ENCODE peak calls at places on chromosomes 1 and 21, in six cellular contexts. A is GM12878, C is H1, H is SK-N-SH, I is HCT116, R is K562. F is an unnamed sample.

GRCh38 chr1:195763146-195763906 is 844.9 kb downstream of the KCNT2 start:
- DNase-seq in R (no peak), I (no peak), H (no peak), A (no peak), C (no peak), F (no peak)

GRCh38 chr1:53653631-53654030 is 85.3 kb downstream of the GLIS1 start:
- DNase-seq in H (no peak), C (no peak), R (peak; percentile 40), I (no peak), A (no peak), F (no peak)

GRCh38 chr21:44013380-44014088 is 1.4 kb downstream of the TRAPPC10 start:
- DNase-seq in A (peak; percentile 32), H (peak; percentile 36), R (no peak), I (no peak), C (no peak), F (no peak)

GRCh38 chr1:32330558-32331127 is 5.4 kb downstream of the MARCKSL1 start:
- DNase-seq in R (no peak), A (no peak), H (no peak), C (no peak), I (no peak), F (no peak)

GRCh38 chr1:113714606-113715269 is 44.5 kb downstream of the PHTF1 start:
- DNase-seq in H (no peak), I (no peak), A (no peak), R (no peak), C (no peak), F (no peak)

GRCh38 chr1:194929376-194929775 is 1678.9 kb downstream of the KCNT2 start:
- DNase-seq in C (no peak), I (no peak), A (no peak), R (no peak), H (no peak), F (no peak)

GRCh38 chr1:32239335-32239734 is 7.7 kb upstream of the FAM167B start:
- DNase-seq in A (no peak), H (no peak), R (no peak), C (no peak), I (no peak), F (no peak)

GRCh38 chr1:9942399-9942938 is 722 bp downstream of the LZIC start:
- DNase-seq in H (peak; percentile 66), C (no peak), A (peak; percentile 55), R (peak; percentile 42), I (no peak), F (no peak)

GRCh38 chr21:26849428-26850115 is 4.4 kb upstream of the ADAMTS1 start:
- DNase-seq in A (no peak), R (peak; percentile 39), I (peak; percentile 6), H (peak; percentile 45), C (no peak), F (peak; percentile 71)

GRCh38 chr1:194755241-194755953 is 1569.0 kb upstream of the B3GALT2 start:
- DNase-seq in I (no peak), H (no peak), R (no peak), A (no peak), C (no peak), F (no peak)

GRCh38 chr1:19770436-19771190 is 29.1 kb downstream of the TMCO4 start:
- DNase-seq in R (no peak), A (no peak), H (no peak), I (no peak), C (no peak), F (no peak)

GRCh38 chr21:16554522-16554921 is 824.7 kb downstream of the USP25 start:
- DNase-seq in R (no peak), A (no peak), H (peak; percentile 34), C (no peak), I (no peak), F (no peak)

GRCh38 chr1:54986025-54986424 is 5.6 kb downstream of the TMEM61 start:
- DNase-seq in A (no peak), C (no peak), I (no peak), H (no peak), R (no peak), F (no peak)

GRCh38 chr1:60051191-60051590 is 22.4 kb downstream of the C1orf87 start:
- DNase-seq in R (no peak), I (no peak), C (no peak), H (no peak), A (no peak), F (no peak)

GRCh38 chr1:113912594-113913311 is 7.6 kb downstream of the DCLRE1B start:
- DNase-seq in H (no peak), R (no peak), A (no peak), C (no peak), I (no peak), F (no peak)

GRCh38 chr1:59044535-59045121 is 252.3 kb upstream of the FGGY start:
- DNase-seq in R (no peak), C (no peak), H (no peak), I (no peak), A (no peak), F (peak; percentile 41)

GRCh38 chr1:226784081-226785049 is 45.3 kb upstream of the ITPKB start:
- DNase-seq in C (no peak), A (no peak), R (no peak), I (no peak), H (no peak), F (no peak)

GRCh38 chr1:77446841-77447555 is 165.2 kb downstream of the AK5 start:
- DNase-seq in R (no peak), I (no peak), H (no peak), C (no peak), A (no peak), F (no peak)

GRCh38 chr1:176517484-176517883 is 54.5 kb downstream of the PAPPA2 start:
- DNase-seq in C (no peak), I (no peak), R (no peak), H (peak; percentile 2), A (peak; percentile 1), F (no peak)

GRCh38 chr1:174940776-174941175 is 59.0 kb upstream of the CACYBP start:
- DNase-seq in C (no peak), I (no peak), A (no peak), R (no peak), H (no peak), F (no peak)

GRCh38 chr1:181083842-181084605 is 4.5 kb upstream of the IER5 start:
- DNase-seq in H (peak; percentile 55), A (no peak), C (no peak), R (peak; percentile 60), I (peak; percentile 49), F (peak; percentile 67)

GRCh38 chr1:156082111-156083091 is at the start of gene MEX3A:
- DNase-seq in I (no peak), C (peak; percentile 92), H (peak; percentile 94), A (no peak), R (peak; percentile 89), F (peak; percentile 95)

GRCh38 chr1:201602413-201603265 is 63.7 kb downstream of the NAV1 start:
- DNase-seq in H (no peak), A (no peak), R (no peak), I (no peak), C (no peak), F (no peak)
- TF ChIP-seq JUND in H (peak; percentile 85), A (no peak), R (peak; percentile 87), I (no peak), C (no peak), F (no peak)

GRCh38 chr21:29305561-29305960 is 6.8 kb downstream of the BACH1 start:
- DNase-seq in R (no peak), H (no peak), I (no peak), C (no peak), A (no peak), F (no peak)
- TF ChIP-seq JUND in R (no peak), H (no peak), I (no peak), C (no peak), A (no peak), F (no peak)

DNA sequence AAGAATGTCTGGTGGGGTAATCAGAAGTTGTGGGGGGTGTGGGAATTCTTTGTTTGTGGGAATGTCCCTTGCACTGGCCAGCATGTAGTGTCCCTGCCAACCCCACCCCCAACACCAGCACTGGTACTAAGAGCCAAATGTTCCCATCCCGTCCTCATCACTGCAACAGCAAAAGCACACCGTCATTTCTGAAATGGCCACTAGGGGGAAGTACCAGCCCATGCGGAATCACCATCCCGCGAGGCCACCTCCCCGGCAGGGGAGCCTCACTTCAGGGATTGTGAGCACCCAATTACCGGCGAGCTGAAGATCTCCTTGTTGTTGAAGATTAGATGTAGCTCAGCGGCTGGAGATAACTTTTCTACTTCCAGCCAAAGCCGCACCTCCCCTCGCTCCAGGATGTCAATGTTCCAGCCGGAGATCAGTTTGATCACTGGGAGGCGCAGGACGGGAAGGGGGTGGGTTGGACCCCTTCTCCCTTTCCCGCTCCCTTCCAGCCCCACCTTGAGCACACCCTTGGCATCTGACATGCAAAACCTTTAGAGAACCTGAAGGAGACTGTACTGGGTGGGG is 41.0 kb downstream of the MYOM3 start:
- DNase-seq in H (peak; percentile 90), C (peak; percentile 53), A (peak; percentile 12), R (peak; percentile 92), I (peak; percentile 77), F (peak; percentile 84)
- TF ChIP-seq JUND in H (no peak), C (peak; percentile 34), A (no peak), R (no peak), I (no peak), F (no peak)

GRCh38 chr1:243751506-243751905 is 98.5 kb downstream of the AKT3 start:
- DNase-seq in A (no peak), R (no peak), C (no peak), I (no peak), H (no peak), F (no peak)
- TF ChIP-seq JUND in A (no peak), R (no peak), C (no peak), I (no peak), H (no peak), F (no peak)

DNA sequence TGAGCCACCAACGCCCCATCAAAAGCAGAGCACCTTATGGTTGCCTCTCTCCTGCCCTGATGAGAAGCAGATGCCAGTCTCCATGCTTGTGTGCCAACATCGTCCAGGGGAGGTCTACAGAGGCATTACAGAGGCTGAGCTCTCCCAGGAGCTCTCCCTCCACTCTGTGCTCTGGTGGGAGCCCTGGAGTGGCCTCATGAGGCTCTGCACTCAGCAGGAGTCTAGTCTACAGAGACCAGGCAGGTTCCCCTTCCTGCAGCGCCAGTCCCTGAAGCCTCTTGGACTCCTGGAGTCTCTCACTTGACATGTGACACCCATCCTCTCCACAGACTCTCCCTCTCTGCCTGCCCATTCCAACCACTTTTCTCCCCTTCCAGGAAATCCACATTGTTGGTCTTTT is 3.4 kb downstream of the DCST1 start:
- DNase-seq in I (no peak), R (no peak), A (no peak), C (no peak), H (no peak), F (no peak)
- TF ChIP-seq JUND in I (no peak), R (no peak), A (no peak), C (no peak), H (no peak), F (no peak)